ENCODE peak calls at places on chromosomes 4 and X, in five cellular contexts. J, Q, M, B and K are unnamed samples.

GRCh38 chrX:120457766-120458180 is 11.3 kb downstream of the LAMP2 start:
- DNase-seq in Q (no peak), M (no peak), J (no peak), B (no peak), K (no peak)

GRCh38 chr4:139331185-139331584 is 28.9 kb upstream of the NDUFC1 start:
- DNase-seq in J (no peak), Q (no peak), B (no peak), M (no peak), K (no peak)

GRCh38 chr4:157045507-157046127 is 30.3 kb upstream of the GLRB start:
- DNase-seq in J (peak), M (no peak), Q (no peak), B (peak), K (no peak)

GRCh38 chr4:38822748-38823303 is 18.2 kb upstream of the TLR1 start:
- DNase-seq in B (no peak), J (no peak), M (no peak), Q (no peak), K (no peak)

GRCh38 chrX:28058906-28059305 is 77.7 kb upstream of the DCAF8L1 start:
- DNase-seq in B (no peak), Q (no peak), M (no peak), J (no peak), K (no peak)

GRCh38 chr4:2794707-2795557 is 2.0 kb downstream of the SH3BP2 start:
- DNase-seq in J (no peak), M (peak), B (peak), Q (peak), K (peak)

GRCh38 chrX:129653181-129653984 is 1.4 kb downstream of the APLN start:
- DNase-seq in J (no peak), Q (peak), M (no peak), B (peak), K (no peak)

GRCh38 chrX:11665144-11666040 is at the start of gene ARHGAP6:
- DNase-seq in Q (no peak), J (no peak), B (peak), M (no peak), K (peak)

GRCh38 chr4:38131371-38132139 is 171.4 kb downstream of the PTTG2 start:
- DNase-seq in M (no peak), J (no peak), Q (no peak), B (no peak), K (no peak)

GRCh38 chrX:10533686-10534365 is 86.6 kb downstream of the MID1 start:
- DNase-seq in Q (no peak), M (no peak), B (no peak), J (no peak), K (no peak)

GRCh38 chrX:46573896-46574336 is 351 bp downstream of the CHST7 start:
- DNase-seq in J (peak), B (peak), Q (peak), M (peak), K (peak)

GRCh38 chrX:71143508-71143907 is 1.1 kb upstream of the NLGN3 start:
- DNase-seq in Q (peak), J (no peak), M (no peak), B (peak), K (no peak)

GRCh38 chr4:1872918-1873269 is 1.7 kb downstream of the NSD2 start:
- DNase-seq in B (no peak), M (no peak), J (no peak), Q (no peak), K (no peak)

GRCh38 chrX:153867671-153868070 is 18.3 kb downstream of the L1CAM start:
- DNase-seq in Q (no peak), M (peak), B (no peak), J (no peak), K (no peak)

GRCh38 chrX:133171962-133172708 is 46.0 kb downstream of the TFDP3 start:
- DNase-seq in B (no peak), J (peak), M (no peak), Q (no peak), K (no peak)

GRCh38 chr4:144579411-144580020 is 66.4 kb upstream of the HHIP start:
- DNase-seq in B (no peak), Q (no peak), J (no peak), M (no peak), K (no peak)

GRCh38 chr4:88613417-88613875 is 21.2 kb downstream of the HERC3 start:
- DNase-seq in M (no peak), Q (no peak), J (no peak), B (no peak), K (no peak)

GRCh38 chr4:41400296-41400695 is 137.7 kb upstream of the LIMCH1 start:
- DNase-seq in Q (no peak), J (no peak), B (no peak), M (no peak), K (no peak)

GRCh38 chrX:48086119-48086518 is 14.7 kb upstream of the ZNF630 start:
- DNase-seq in M (no peak), J (no peak), Q (no peak), B (no peak), K (no peak)

GRCh38 chrX:119870626-119871131 is 854 bp downstream of the RNF113A start:
- DNase-seq in J (no peak), B (no peak), Q (no peak), M (peak), K (no peak)

GRCh38 chr4:48184891-48185290 is 50.8 kb upstream of the TXK start:
- DNase-seq in M (no peak), J (no peak), Q (no peak), B (no peak), K (no peak)

GRCh38 chr4:2803624-2804448 is 11.0 kb downstream of the SH3BP2 start:
- DNase-seq in Q (no peak), B (no peak), M (peak), J (no peak), K (peak)

GRCh38 chr4:48909697-48910096 is 3.1 kb upstream of the OCIAD2 start:
- DNase-seq in Q (peak), J (peak), B (no peak), M (no peak), K (no peak)

GRCh38 chrX:149825424-149825823 is 43.7 kb downstream of the MAGEA9 start:
- DNase-seq in J (no peak), B (no peak), Q (no peak), M (peak), K (no peak)

GRCh38 chr4:4690854-4691253 is 149.0 kb upstream of the STX18 start:
- DNase-seq in B (no peak), J (no peak), M (no peak), Q (no peak), K (no peak)

DNA sequence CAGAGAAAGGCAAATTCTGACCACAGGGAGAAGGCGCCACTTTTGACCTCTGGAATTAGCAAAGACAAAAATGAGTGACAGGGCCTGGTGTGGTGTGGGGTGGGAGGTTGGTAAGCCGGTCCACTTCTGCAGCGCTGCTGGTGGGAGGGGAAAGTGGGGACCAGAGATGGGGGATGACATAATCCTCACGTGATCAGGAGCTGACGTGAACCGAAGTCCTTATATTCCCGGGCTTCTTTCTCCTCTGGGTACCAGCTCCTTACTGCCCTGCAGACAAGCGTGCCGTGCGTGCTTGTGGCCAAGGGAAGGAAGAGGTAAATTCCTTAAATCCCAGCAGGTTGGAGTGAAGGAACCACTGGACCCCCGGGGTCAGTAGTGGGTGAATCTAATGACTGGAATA is at the start of gene TCEAL7:
- DNase-seq in Q (no peak), B (peak), M (no peak), J (no peak), K (no peak)
- H3K4me3 ChIP-seq in Q (peak), B (peak), M (no peak), J (no peak), K (no peak)

GRCh38 chr4:76213415-76214268 is at the start of gene SCARB2:
- DNase-seq in B (peak), J (peak), Q (peak), M (peak), K (peak)
- TF ChIP-seq POLR2A in B (no peak), J (peak), Q (no peak), M (no peak), K (no peak)

GRCh38 chr4:122762520-122762919 is 30.0 kb downstream of the BBS12 start:
- DNase-seq in B (no peak), M (no peak), J (no peak), Q (no peak), K (no peak)

GRCh38 chr4:122762966-122763716 is 30.6 kb downstream of the BBS12 start:
- DNase-seq in J (no peak), M (no peak), B (no peak), Q (no peak), K (no peak)

GRCh38 chr4:122758033-122758432 is 25.5 kb downstream of the BBS12 start:
- DNase-seq in J (no peak), M (no peak), B (no peak), Q (no peak), K (no peak)

GRCh38 chr4:122755675-122756074 is 23.2 kb downstream of the BBS12 start:
- DNase-seq in M (no peak), J (no peak), Q (no peak), B (no peak), K (no peak)

GRCh38 chr4:122759639-122760310 is 27.3 kb downstream of the BBS12 start:
- DNase-seq in B (no peak), Q (no peak), M (no peak), J (no peak), K (no peak)
- TF ChIP-seq CTCF in B (no peak), Q (no peak), M (no peak), J (peak), K (no peak)

GRCh38 chr4:174216935-174217272 is 66.6 kb downstream of the FBXO8 start:
- DNase-seq in Q (no peak), B (no peak), J (no peak), M (no peak), K (no peak)
- H3K4me3 ChIP-seq in Q (peak), B (peak), J (no peak), M (no peak), K (no peak)

DNA sequence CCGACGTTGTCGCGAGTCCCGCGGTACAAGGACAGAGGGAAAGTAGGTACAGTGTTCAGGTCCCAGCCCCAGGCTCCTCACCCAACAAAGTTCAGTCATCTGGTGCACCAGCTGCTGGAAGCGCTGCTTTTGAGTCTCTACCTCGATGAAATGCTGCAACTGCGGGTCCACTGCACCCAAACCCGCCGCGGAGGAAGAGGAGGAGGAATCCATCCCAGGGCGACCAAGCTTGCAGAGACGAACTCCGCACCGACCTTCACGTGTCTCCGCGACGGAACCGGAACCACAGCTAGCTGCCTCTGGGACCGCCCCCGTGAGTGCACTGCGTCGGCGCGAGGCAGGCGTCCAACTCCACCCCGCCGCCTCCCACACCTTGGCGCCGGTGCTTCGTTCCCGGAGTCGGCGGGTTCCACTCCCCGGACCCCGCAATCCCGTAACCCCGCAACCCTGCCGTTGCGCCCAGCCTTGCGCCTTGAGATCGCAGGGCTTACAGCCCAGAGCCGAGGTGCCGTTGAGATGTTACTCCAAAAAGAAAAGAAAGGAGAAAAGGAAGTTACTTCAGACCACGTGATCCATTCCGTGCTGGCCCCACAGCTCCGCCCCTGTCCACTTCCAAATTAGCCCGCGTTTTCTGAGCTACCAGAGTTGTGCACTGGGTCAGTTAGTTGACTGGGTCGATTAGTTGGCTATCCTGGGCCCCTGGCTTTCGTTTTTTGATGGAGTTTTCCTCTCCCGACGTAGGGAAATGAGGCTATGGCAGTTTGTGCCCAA is at the start of gene TIMM8A:
- DNase-seq in J (peak), Q (peak), B (peak), M (peak), K (peak)
- TF ChIP-seq POLR2A in J (peak), Q (no peak), B (no peak), M (no peak), K (no peak)

GRCh38 chrX:34578237-34578636 is 78.8 kb downstream of the TMEM47 start:
- DNase-seq in J (peak), M (no peak), Q (no peak), B (no peak), K (no peak)
- TF ChIP-seq CTCF in J (peak), M (no peak), Q (no peak), B (peak), K (no peak)

DNA sequence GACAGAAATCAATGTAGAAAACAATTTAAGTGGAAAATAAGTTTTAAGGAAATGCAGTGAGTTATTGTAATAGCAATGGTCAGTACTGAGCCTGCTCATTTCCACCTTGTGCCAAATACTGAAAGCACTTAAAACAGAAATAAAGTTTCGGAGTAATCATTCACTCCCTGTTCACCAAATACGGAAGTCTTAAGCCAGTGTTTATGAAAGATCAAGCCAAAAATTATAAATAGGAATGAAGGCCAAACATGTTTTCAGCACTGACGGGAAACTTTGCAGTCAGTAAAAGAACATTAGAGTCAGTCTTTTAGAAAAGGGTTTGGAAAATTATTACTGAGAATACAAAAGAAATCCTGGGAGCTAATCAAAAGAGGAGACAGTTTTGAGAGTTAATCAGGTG is 178.6 kb downstream of the DMD start:
- DNase-seq in M (no peak), Q (no peak), J (no peak), B (no peak), K (no peak)
- H3K4me3 ChIP-seq in M (no peak), Q (no peak), J (no peak), B (no peak), K (no peak)

GRCh38 chrX:41441934-41442823 is 5.0 kb upstream of the NYX start:
- DNase-seq in B (peak), J (peak), Q (peak), M (peak), K (peak)
- TF ChIP-seq POLR2A in B (no peak), J (peak), Q (no peak), M (no peak), K (no peak)

DNA sequence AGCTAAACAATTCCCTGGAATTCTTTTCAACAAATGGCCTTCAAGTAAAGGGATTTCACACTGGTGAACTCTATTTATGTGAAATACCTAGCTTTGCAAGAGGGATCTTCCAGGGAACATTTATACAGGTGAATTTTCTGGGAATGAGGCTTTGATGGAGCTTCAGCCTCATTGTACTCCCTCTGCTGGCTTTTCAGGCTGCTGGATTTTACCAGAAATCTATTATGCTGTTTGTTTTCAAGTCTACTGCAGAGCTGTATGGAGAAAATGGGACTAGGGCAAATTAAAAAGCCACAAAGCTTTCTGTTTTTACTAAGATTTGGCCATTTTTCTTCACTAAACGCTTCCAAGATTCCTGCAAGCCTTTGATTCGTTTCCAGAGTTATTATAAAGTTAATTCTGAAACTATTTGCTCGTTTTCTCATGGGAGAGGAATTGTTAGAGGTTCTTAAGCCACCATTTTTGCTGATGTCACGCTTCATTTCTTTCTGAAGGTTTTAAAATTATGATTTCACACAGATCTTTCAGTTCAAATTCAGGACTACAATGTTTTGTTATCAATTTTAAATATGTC is 31.6 kb downstream of the KDM6A start:
- DNase-seq in B (no peak), M (no peak), J (no peak), Q (no peak), K (no peak)
- TF ChIP-seq CTCF in B (no peak), M (no peak), J (no peak), Q (no peak), K (no peak)

GRCh38 chr4:87530868-87531267 is 1.7 kb upstream of the SPARCL1 start:
- DNase-seq in J (no peak), M (no peak), B (peak), Q (peak), K (peak)
- H3K4me3 ChIP-seq in J (no peak), M (no peak), B (peak), Q (no peak), K (no peak)